ENCODE peak calls at places on chromosomes 7 and 10, in eight cellular contexts. N is T follicular helper cell; K is stimulated activated CD4-positive, alpha-beta T cell treated with anti-CD3 and anti-CD28 coated beads, TNF-alpha, amount 100 ng/mL, for 4 hours; G is activated naive CD4-positive, alpha-beta T cell; H is HT1080; X is A549; T is HCEC 1CT; U is COLO829. B is an unnamed sample.
A peak's percentile ranks its signal among the peaks of the same experiment; 100 is the strongest.

GRCh38 chr7:141115949-141116348 is 42.1 kb downstream of the TMEM178B start:
- DNase-seq in N (no peak), T (no peak), U (no peak), G (no peak), X (no peak), K (no peak), H (no peak), B (no peak)

GRCh38 chr7:11193131-11193867 is 219.6 kb downstream of the PHF14 start:
- DNase-seq in U (no peak), K (no peak), X (no peak), T (no peak), N (no peak), G (no peak), H (peak; percentile 47), B (peak; percentile 60)

GRCh38 chr10:132001238-132001977 is 19.7 kb upstream of the BNIP3 start:
- DNase-seq in G (no peak), K (no peak), N (no peak), U (no peak), T (peak; percentile 36), H (peak; percentile 46), X (peak; percentile 35), B (peak; percentile 72)

GRCh38 chr7:150340024-150340749 is 1.2 kb downstream of the RARRES2 start:
- DNase-seq in U (no peak), G (no peak), T (peak; percentile 56), X (no peak), N (no peak), K (no peak), H (no peak), B (peak; percentile 11)

GRCh38 chr10:34689053-34689452 is 126.0 kb downstream of the PARD3 start:
- DNase-seq in K (no peak), X (no peak), N (no peak), U (no peak), H (no peak), G (no peak), T (peak; percentile 73), B (peak; percentile 66)

GRCh38 chr7:157000741-157001653 is 9.5 kb downstream of the MNX1 start:
- DNase-seq in T (no peak), H (no peak), U (no peak), K (no peak), G (no peak), X (no peak), N (no peak), B (no peak)

GRCh38 chr7:105976868-105977267 is 13.8 kb downstream of the CDHR3 start:
- DNase-seq in U (no peak), X (no peak), G (no peak), T (no peak), N (no peak), K (no peak), H (no peak), B (no peak)

GRCh38 chr7:149692557-149692982 is 80.8 kb downstream of the ZNF467 start:
- DNase-seq in G (no peak), N (no peak), X (no peak), H (no peak), U (no peak), K (no peak), T (no peak), B (no peak)

GRCh38 chr7:19982841-19983835 is 209.7 kb upstream of the TMEM196 start:
- DNase-seq in K (no peak), U (no peak), N (no peak), X (no peak), G (no peak), H (peak; percentile 66), T (peak; percentile 67), B (peak; percentile 79)

GRCh38 chr7:684416-684815 is 42.1 kb upstream of the DNAAF5 start:
- DNase-seq in N (no peak), H (no peak), K (no peak), T (no peak), G (no peak), X (no peak), U (no peak), B (no peak)

GRCh38 chr7:130417215-130417614 is 23.6 kb downstream of the CEP41 start:
- DNase-seq in N (no peak), G (no peak), U (no peak), T (no peak), X (no peak), H (no peak), K (no peak), B (no peak)

GRCh38 chr10:1561731-1562337 is 175.5 kb downstream of the ADARB2 start:
- DNase-seq in T (no peak), G (no peak), K (no peak), U (no peak), H (no peak), X (no peak), N (no peak), B (no peak)

GRCh38 chr7:116777613-116778380 is 84.6 kb upstream of the CAPZA2 start:
- DNase-seq in U (no peak), N (no peak), G (no peak), X (no peak), K (no peak), T (peak; percentile 66), H (peak; percentile 46), B (peak; percentile 69)

GRCh38 chr7:129431911-129432643 is 2.2 kb upstream of the STRIP2 start:
- DNase-seq in U (no peak), H (no peak), G (no peak), K (no peak), X (no peak), N (no peak), T (no peak), B (no peak)

GRCh38 chr7:138233189-138233588 is 156.9 kb downstream of the AKR1D1 start:
- DNase-seq in X (no peak), H (peak; percentile 21), T (no peak), U (no peak), G (no peak), K (no peak), N (no peak), B (no peak)

GRCh38 chr7:44631458-44632115 is 25.2 kb downstream of the OGDH start:
- DNase-seq in N (no peak), T (no peak), G (no peak), K (no peak), H (no peak), X (no peak), U (no peak), B (no peak)

GRCh38 chr7:106421181-106421762 is 136.5 kb upstream of the NAMPT start:
- DNase-seq in K (no peak), T (peak; percentile 84), U (peak; percentile 72), H (peak; percentile 51), G (no peak), N (no peak), X (no peak), B (peak; percentile 94)

GRCh38 chr7:45921699-45922519 is 837 bp upstream of the IGFBP3 start:
- DNase-seq in X (peak; percentile 64), K (no peak), U (peak; percentile 72), N (no peak), T (peak; percentile 74), G (no peak), H (no peak), B (peak; percentile 69)

GRCh38 chr10:118298787-118299186 is 43.3 kb downstream of the FAM204A start:
- DNase-seq in G (no peak), U (no peak), H (no peak), K (no peak), N (no peak), X (no peak), T (no peak), B (no peak)

GRCh38 chr10:84537447-84537931 is 209.1 kb downstream of the CCSER2 start:
- DNase-seq in K (no peak), N (no peak), T (peak; percentile 53), U (peak; percentile 32), X (peak; percentile 67), G (no peak), H (peak; percentile 62), B (peak; percentile 63)

GRCh38 chr10:122853665-122854313 is 8.1 kb upstream of the CUZD1 start:
- DNase-seq in H (no peak), U (no peak), T (peak; percentile 84), X (no peak), G (no peak), K (no peak), N (no peak), B (peak; percentile 59)

GRCh38 chr7:141158562-141158961 is 84.7 kb downstream of the TMEM178B start:
- DNase-seq in G (no peak), T (peak; percentile 93), X (peak; percentile 18), K (no peak), U (peak; percentile 96), H (peak; percentile 96), N (no peak), B (peak; percentile 98)

GRCh38 chr7:1819258-1819841 is 149.3 kb downstream of the ELFN1 start:
- DNase-seq in G (no peak), K (no peak), U (no peak), N (no peak), H (no peak), X (no peak), T (no peak), B (no peak)

B was measured in fibroblast of mammary gland.